ENCODE peak calls at places on chromosomes 3 and 15, in nine cellular contexts. F, J, K, B, Q, D, X, Z and W are unnamed samples.

GRCh38 chr15:78200276-78200930 is 34.0 kb downstream of the ACSBG1 start:
- DNase-seq in F (no peak), J (no peak), K (no peak), B (no peak), Q (no peak), D (no peak), X (peak; percentile 3), Z (peak; percentile 3), W (no peak)

GRCh38 chr15:64460737-64461576 is 579 bp downstream of the ZNF609 start:
- DNase-seq in F (peak; percentile 51), J (peak; percentile 65), K (peak; percentile 91), B (peak; percentile 56), Q (peak; percentile 35), D (peak; percentile 49), X (peak; percentile 65), Z (peak; percentile 64), W (peak; percentile 65)

GRCh38 chr3:140344601-140345000 is 333.3 kb upstream of the TRIM42 start:
- DNase-seq in F (no peak), J (no peak), K (no peak), B (no peak), Q (no peak), D (no peak), X (no peak), Z (no peak), W (no peak)

GRCh38 chr3:170499562-170500156 is 81.0 kb downstream of the CLDN11 start:
- DNase-seq in F (peak; percentile 25), J (peak; percentile 60), K (peak; percentile 85), B (peak; percentile 46), Q (peak; percentile 16), D (peak; percentile 49), X (peak; percentile 62), Z (peak; percentile 52), W (peak; percentile 70)

GRCh38 chr3:108091498-108092259 is 848 bp upstream of the CD47 start:
- DNase-seq in F (peak; percentile 10), J (peak; percentile 11), K (no peak), B (peak; percentile 42), Q (no peak), D (peak; percentile 9), X (no peak), Z (peak; percentile 30), W (peak; percentile 64)

GRCh38 chr15:41465822-41466421 is 27.8 kb upstream of the ITPKA start:
- DNase-seq in F (peak; percentile 54), J (peak; percentile 73), K (peak; percentile 62), B (peak; percentile 39), Q (peak; percentile 45), D (peak; percentile 56), X (peak; percentile 62), Z (peak; percentile 65), W (peak; percentile 57)

GRCh38 chr3:128984596-128984995 is 9.3 kb downstream of the CFAP92 start:
- DNase-seq in F (no peak), J (no peak), K (peak; percentile 47), B (no peak), Q (no peak), D (no peak), X (no peak), Z (no peak), W (no peak)

GRCh38 chr3:71478568-71478967 is 105.0 kb downstream of the FOXP1 start:
- DNase-seq in F (no peak), J (peak; percentile 48), K (peak; percentile 63), B (no peak), Q (no peak), D (no peak), X (no peak), Z (no peak), W (no peak)

GRCh38 chr3:62237296-62237948 is 135.9 kb downstream of the FEZF2 start:
- DNase-seq in F (no peak), J (no peak), K (no peak), B (no peak), Q (no peak), D (peak; percentile 59), X (no peak), Z (no peak), W (no peak)

GRCh38 chr15:59751552-59752413 is 62.7 kb upstream of the BNIP2 start:
- DNase-seq in F (peak; percentile 11), J (no peak), K (peak; percentile 11), B (peak; percentile 49), Q (peak; percentile 10), D (peak; percentile 53), X (no peak), Z (no peak), W (peak; percentile 88)

GRCh38 chr3:10205461-10206165 is 40.9 kb downstream of the IRAK2 start:
- DNase-seq in F (no peak), J (peak; percentile 98), K (peak; percentile 97), B (no peak), Q (peak; percentile 80), D (no peak), X (no peak), Z (no peak), W (no peak)

GRCh38 chr3:46127503-46127902 is 80.6 kb downstream of the CCR1 start:
- DNase-seq in F (no peak), J (peak; percentile 93), K (peak; percentile 89), B (no peak), Q (peak; percentile 18), D (no peak), X (no peak), Z (peak; percentile 57), W (no peak)

GRCh38 chr3:38038447-38038911 is 529 bp upstream of the DLEC1 start:
- DNase-seq in F (no peak), J (no peak), K (no peak), B (no peak), Q (no peak), D (no peak), X (no peak), Z (no peak), W (no peak)

GRCh38 chr15:60399931-60400330 is 2.1 kb upstream of the ANXA2 start:
- DNase-seq in F (no peak), J (peak; percentile 83), K (peak; percentile 82), B (no peak), Q (no peak), D (no peak), X (no peak), Z (no peak), W (no peak)

GRCh38 chr15:100692259-100692658 is 89.9 kb downstream of the ASB7 start:
- DNase-seq in F (no peak), J (no peak), K (peak; percentile 28), B (no peak), Q (no peak), D (no peak), X (no peak), Z (no peak), W (no peak)

GRCh38 chr3:41522620-41523019 is 323.3 kb downstream of the CTNNB1 start:
- DNase-seq in F (peak; percentile 7), J (no peak), K (no peak), B (no peak), Q (no peak), D (peak; percentile 58), X (peak; percentile 9), Z (no peak), W (no peak)

GRCh38 chr3:123792473-123793201 is 91.5 kb downstream of the MYLK start:
- DNase-seq in F (no peak), J (peak; percentile 81), K (peak; percentile 32), B (no peak), Q (no peak), D (no peak), X (no peak), Z (no peak), W (no peak)

GRCh38 chr15:93141373-93141790 is 52.4 kb upstream of the RGMA start:
- DNase-seq in F (no peak), J (no peak), K (no peak), B (no peak), Q (no peak), D (peak; percentile 43), X (no peak), Z (no peak), W (no peak)

DNA sequence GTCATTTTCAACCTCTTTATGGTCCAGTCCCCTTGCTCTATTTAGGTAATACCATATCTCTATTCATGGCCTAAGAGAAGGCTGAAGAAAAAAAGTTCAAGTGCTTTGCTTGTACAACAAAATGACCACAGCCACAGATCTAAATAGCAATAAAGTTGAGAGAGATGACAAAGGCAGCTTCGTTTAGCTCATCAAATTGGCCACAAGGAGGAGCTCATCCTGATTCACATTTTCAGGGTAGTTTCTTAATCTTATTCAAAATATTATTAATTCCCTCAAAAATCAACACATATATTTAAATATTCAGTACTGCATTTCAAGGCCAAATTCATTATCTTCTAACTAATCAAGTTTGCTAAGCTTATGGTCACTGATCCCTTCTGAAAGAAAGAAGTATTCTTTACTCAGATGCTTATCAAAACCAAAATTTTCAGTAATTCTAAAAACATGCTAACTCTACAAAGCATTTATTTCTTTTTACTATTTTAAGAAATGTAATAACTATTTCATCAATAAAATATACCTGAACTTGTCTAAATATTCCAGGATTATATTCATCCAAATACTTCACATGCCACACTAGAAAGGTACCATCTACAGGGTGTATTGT is 85.5 kb downstream of the DMXL2 start:
- DNase-seq in F (peak; percentile 8), J (peak; percentile 33), K (peak; percentile 56), B (peak; percentile 8), Q (peak; percentile 10), D (peak; percentile 18), X (peak; percentile 9), Z (peak; percentile 17), W (peak; percentile 36)
- TF ChIP-seq EZH2phosphoT487 in F (no peak), J (no peak), K (no peak), B (no peak), Q (no peak), D (no peak), X (no peak), Z (no peak), W (no peak)

DNA sequence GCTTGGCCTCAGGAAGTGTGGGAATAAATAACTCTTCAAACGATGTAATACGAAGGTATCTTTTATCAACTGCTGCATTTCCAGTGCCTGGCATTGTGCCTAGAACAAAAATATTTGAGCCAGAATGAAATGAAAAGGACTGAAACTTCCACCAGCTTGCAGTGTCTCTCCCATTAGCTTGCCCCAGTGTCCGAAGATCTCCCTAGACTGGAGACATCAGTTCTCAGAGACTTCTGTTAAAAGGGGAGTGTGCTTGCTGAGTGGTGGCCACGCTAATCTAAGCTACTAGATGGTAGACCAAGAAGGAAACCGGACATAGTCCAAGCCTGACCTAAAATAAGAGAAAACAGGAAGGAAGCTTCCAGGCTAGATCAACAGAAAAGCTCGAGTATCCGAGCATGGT is 28.6 kb downstream of the KCNAB1 start:
- DNase-seq in F (no peak), J (no peak), K (no peak), B (no peak), Q (no peak), D (no peak), X (no peak), Z (no peak), W (no peak)
- H2AFZ ChIP-seq in F (no peak overlapping the region), J (no peak overlapping the region), K (peak overlapping the region; percentile 71), B (peak overlapping the region; percentile 26), Q (no peak overlapping the region), D (no peak overlapping the region), X (no peak overlapping the region), Z (no peak overlapping the region), W (peak overlapping the region; percentile 23)

GRCh38 chr15:50823281-50823680 is 57.8 kb upstream of the SPPL2A start:
- DNase-seq in F (no peak), J (no peak), K (no peak), B (no peak), Q (no peak), D (no peak), X (no peak), Z (no peak), W (no peak)
- TF ChIP-seq EZH2phosphoT487 in F (no peak), J (no peak), K (no peak), B (no peak), Q (no peak), D (no peak), X (no peak), Z (no peak), W (no peak)

DNA sequence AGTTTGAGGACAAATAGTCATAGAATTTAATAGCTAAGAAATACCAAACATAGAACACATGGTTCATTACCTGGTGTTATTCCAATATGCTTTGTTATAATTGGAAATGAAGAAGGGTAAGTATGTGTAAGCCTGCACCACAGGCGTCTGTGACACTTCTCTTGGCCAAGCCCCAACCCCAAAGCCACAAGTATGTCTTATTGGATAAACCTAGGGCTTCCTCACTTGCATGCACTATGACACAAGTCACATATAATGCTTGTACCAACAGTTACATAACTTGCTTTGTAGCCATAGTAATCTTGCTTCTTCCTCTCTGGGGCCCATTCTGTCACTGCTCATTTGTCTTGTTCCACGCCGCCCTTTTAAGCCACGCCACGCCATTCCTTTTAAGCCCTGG is 48.2 kb upstream of the EPHA3 start:
- DNase-seq in F (no peak), J (peak; percentile 46), K (peak; percentile 71), B (no peak), Q (no peak), D (no peak), X (no peak), Z (no peak), W (no peak)
- H2AFZ ChIP-seq in F (no peak overlapping the region), J (no peak overlapping the region), K (no peak overlapping the region), B (peak overlapping the region; percentile 11), Q (no peak overlapping the region), D (no peak overlapping the region), X (no peak overlapping the region), Z (no peak overlapping the region), W (no peak overlapping the region)